ENCODE peak calls at places on chromosomes 7 and 10, in six cellular contexts. Y is fibroblast of lung; M is activated CD8-positive, alpha-beta memory T cell treated with anti-CD3 and anti-CD28 coated beads, Interleukin-2, amount 10 ng/mL, durations not matched to agents 7 days and 5 days; R is mucosa of gallbladder; K is neural progenitor cell; S is left ventricle myocardium inferior. T is an unnamed sample.

GRCh38 chr7:98324782-98325181 is 43.3 kb downstream of the BRI3 start:
- DNase-seq in Y (no peak), K (no peak), M (no peak), S (no peak), R (no peak), T (no peak)

GRCh38 chr10:51743146-51743545 is 43.8 kb upstream of the CSTF2T start:
- DNase-seq in S (no peak), Y (no peak), R (no peak), M (no peak), K (peak), T (no peak)

GRCh38 chr7:23594879-23595604 is 2.1 kb upstream of the CCDC126 start:
- DNase-seq in R (no peak), Y (no peak), M (peak), K (no peak), S (no peak), T (no peak)

GRCh38 chr7:51428226-51428887 is 111.7 kb upstream of the COBL start:
- DNase-seq in R (no peak), Y (no peak), M (no peak), S (no peak), K (peak), T (peak)

GRCh38 chr7:134448359-134449229 is 10.3 kb downstream of the AKR1B1 start:
- DNase-seq in R (no peak), K (no peak), Y (peak), M (peak), S (no peak), T (peak)

GRCh38 chr7:142338633-142339501 is 81.0 kb upstream of the PRSS58 start:
- DNase-seq in K (peak), R (peak), M (no peak), Y (no peak), S (no peak), T (peak)

GRCh38 chr7:111803015-111803758 is 240.9 kb upstream of the IMMP2L start:
- DNase-seq in Y (no peak), K (no peak), R (no peak), M (no peak), S (no peak), T (peak)

GRCh38 chr7:82406937-82407336 is 36.6 kb downstream of the CACNA2D1 start:
- DNase-seq in Y (no peak), M (no peak), K (no peak), R (no peak), S (no peak), T (no peak)

GRCh38 chr7:157016352-157017041 is 6.0 kb upstream of the MNX1 start:
- DNase-seq in S (no peak), K (peak), R (no peak), Y (no peak), M (peak), T (no peak)

GRCh38 chr10:116787893-116788665 is 45.7 kb upstream of the HSPA12A start:
- DNase-seq in M (peak), K (peak), R (peak), Y (peak), S (peak), T (peak)

GRCh38 chr7:129968592-129969383 is 16.0 kb upstream of the UBE2H start:
- DNase-seq in R (no peak), K (no peak), M (no peak), Y (no peak), S (no peak), T (no peak)

GRCh38 chr10:101467286-101467770 is 113.4 kb downstream of the BTRC start:
- DNase-seq in S (no peak), M (peak), R (peak), K (peak), Y (peak), T (peak)

GRCh38 chr10:44961931-44962750 is 2.5 kb downstream of the RASSF4 start:
- DNase-seq in M (peak), R (peak), S (no peak), K (no peak), Y (no peak), T (no peak)

GRCh38 chr10:43044444-43045245 is 32.2 kb upstream of the RET start:
- DNase-seq in Y (no peak), K (peak), R (no peak), M (no peak), S (peak), T (no peak)

GRCh38 chr10:96511044-96511945 is 2.4 kb downstream of the TLL2 start:
- DNase-seq in K (peak), M (no peak), R (peak), Y (peak), S (no peak), T (peak)

GRCh38 chr10:70991140-70992124 is 103.1 kb upstream of the PCBD1 start:
- DNase-seq in K (no peak), Y (no peak), M (no peak), R (no peak), S (no peak), T (no peak)